ENCODE peak calls at places on chromosomes 13 and 19, in four cellular contexts. One of them, this sample, is unnamed.

GRCh38 chr19:5131866-5132561 is 163.1 kb downstream of the KDM4B start:
- DNase-seq in testis: peak
- DNase-seq in GM12892: peak
- DNase-seq in upper lobe of left lung: no peak
- DNase-seq in this sample: peak

GRCh38 chr19:16067205-16067938 is 8.9 kb upstream of the TPM4 start:
- DNase-seq in testis: peak
- DNase-seq in GM12892: no peak
- DNase-seq in upper lobe of left lung: peak
- DNase-seq in this sample: no peak

GRCh38 chr13:98622926-98623325 is 46.0 kb upstream of the STK24 start:
- DNase-seq in testis: no peak
- DNase-seq in GM12892: no peak
- DNase-seq in upper lobe of left lung: no peak
- DNase-seq in this sample: no peak

GRCh38 chr13:66780814-66781213 is 449.3 kb downstream of the PCDH9 start:
- DNase-seq in testis: no peak
- DNase-seq in GM12892: no peak
- DNase-seq in upper lobe of left lung: no peak
- DNase-seq in this sample: no peak

GRCh38 chr19:55398200-55398947 is 9.2 kb downstream of the UBE2S start:
- DNase-seq in testis: no peak
- DNase-seq in GM12892: no peak
- DNase-seq in upper lobe of left lung: peak
- DNase-seq in this sample: no peak

GRCh38 chr19:58555369-58555885 is 522 bp upstream of the CHMP2A start:
- DNase-seq in testis: peak
- DNase-seq in GM12892: no peak
- DNase-seq in upper lobe of left lung: no peak
- DNase-seq in this sample: no peak

GRCh38 chr13:112053744-112054615 is 13.0 kb upstream of the SOX1 start:
- DNase-seq in testis: no peak
- DNase-seq in GM12892: no peak
- DNase-seq in upper lobe of left lung: no peak
- DNase-seq in this sample: no peak

GRCh38 chr19:3458595-3459284 is 21.6 kb downstream of the SMIM24 start:
- DNase-seq in testis: peak
- DNase-seq in GM12892: no peak
- DNase-seq in upper lobe of left lung: no peak
- DNase-seq in this sample: no peak

GRCh38 chr13:107518780-107519179 is 696.6 kb downstream of the LIG4 start:
- DNase-seq in testis: no peak
- DNase-seq in GM12892: no peak
- DNase-seq in upper lobe of left lung: no peak
- DNase-seq in this sample: no peak

GRCh38 chr19:54790711-54791110 is 12.7 kb upstream of the KIR2DL4 start:
- DNase-seq in testis: no peak
- DNase-seq in GM12892: no peak
- DNase-seq in upper lobe of left lung: no peak
- DNase-seq in this sample: no peak

GRCh38 chr19:38120471-38121030 is 103.5 kb downstream of the DPF1 start:
- DNase-seq in testis: peak
- DNase-seq in GM12892: no peak
- DNase-seq in upper lobe of left lung: no peak
- DNase-seq in this sample: no peak

GRCh38 chr13:98207411-98207810 is 30.3 kb upstream of the RNF113B start:
- DNase-seq in testis: no peak
- DNase-seq in GM12892: no peak
- DNase-seq in upper lobe of left lung: no peak
- DNase-seq in this sample: no peak

GRCh38 chr19:50537769-50538230 is 24.1 kb upstream of the ASPDH start:
- DNase-seq in testis: peak
- DNase-seq in GM12892: peak
- DNase-seq in upper lobe of left lung: peak
- DNase-seq in this sample: peak

GRCh38 chr19:39941615-39942507 is 7.4 kb upstream of the FCGBP start:
- DNase-seq in testis: peak
- DNase-seq in GM12892: no peak
- DNase-seq in upper lobe of left lung: peak
- DNase-seq in this sample: no peak

GRCh38 chr19:2305974-2306806 is 1.8 kb downstream of the LINGO3 start:
- DNase-seq in testis: no peak
- DNase-seq in GM12892: no peak
- DNase-seq in upper lobe of left lung: no peak
- DNase-seq in this sample: no peak

GRCh38 chr13:92224052-92224821 is 825.8 kb downstream of the GPC5 start:
- DNase-seq in testis: no peak
- DNase-seq in GM12892: no peak
- DNase-seq in upper lobe of left lung: no peak
- DNase-seq in this sample: no peak

GRCh38 chr13:41443969-41444368 is 13.4 kb upstream of the RGCC start:
- DNase-seq in testis: no peak
- DNase-seq in GM12892: no peak
- DNase-seq in upper lobe of left lung: no peak
- DNase-seq in this sample: no peak

GRCh38 chr13:20901668-20902437 is 693 bp downstream of the XPO4 start:
- DNase-seq in testis: peak
- DNase-seq in GM12892: peak
- DNase-seq in upper lobe of left lung: peak
- DNase-seq in this sample: peak

GRCh38 chr13:21079206-21079605 is 17.8 kb upstream of the LATS2 start:
- DNase-seq in testis: no peak
- DNase-seq in GM12892: no peak
- DNase-seq in upper lobe of left lung: no peak
- DNase-seq in this sample: no peak

GRCh38 chr19:14023404-14024235 is 4.3 kb upstream of the RLN3 start:
- DNase-seq in testis: peak
- DNase-seq in GM12892: no peak
- DNase-seq in upper lobe of left lung: peak
- DNase-seq in this sample: no peak

GRCh38 chr13:30115257-30115600 is 192.1 kb downstream of the KATNAL1 start:
- DNase-seq in testis: no peak
- DNase-seq in GM12892: no peak
- DNase-seq in upper lobe of left lung: no peak
- DNase-seq in this sample: no peak

GRCh38 chr19:1532003-1532402 is 8.1 kb downstream of the PLK5 start:
- DNase-seq in testis: no peak
- DNase-seq in GM12892: no peak
- DNase-seq in upper lobe of left lung: no peak
- DNase-seq in this sample: no peak

GRCh38 chr13:41581884-41582547 is 124.7 kb downstream of the RGCC start:
- DNase-seq in testis: no peak
- DNase-seq in GM12892: no peak
- DNase-seq in upper lobe of left lung: no peak
- DNase-seq in this sample: no peak

GRCh38 chr13:44004881-44005280 is 125.2 kb downstream of the LACC1 start:
- DNase-seq in testis: no peak
- DNase-seq in GM12892: no peak
- DNase-seq in upper lobe of left lung: no peak
- DNase-seq in this sample: no peak

GRCh38 chr19:9323557-9323918 is 441 bp upstream of the ZNF559 start:
- DNase-seq in testis: peak
- DNase-seq in GM12892: no peak
- DNase-seq in upper lobe of left lung: peak
- DNase-seq in this sample: peak

GRCh38 chr13:55214851-55215345 is 1925.8 kb upstream of the PRR20A start:
- DNase-seq in testis: no peak
- DNase-seq in GM12892: no peak
- DNase-seq in upper lobe of left lung: no peak
- DNase-seq in this sample: no peak

GRCh38 chr13:90526711-90527110 is 820.8 kb upstream of the MIR17HG start:
- DNase-seq in testis: no peak
- DNase-seq in GM12892: no peak
- DNase-seq in upper lobe of left lung: no peak
- DNase-seq in this sample: no peak

GRCh38 chr13:30376426-30377311 is 45.6 kb upstream of the UBE2L5 start:
- DNase-seq in testis: no peak
- DNase-seq in GM12892: peak
- DNase-seq in upper lobe of left lung: peak
- DNase-seq in this sample: peak

GRCh38 chr13:41985788-41986508 is 25.0 kb upstream of the VWA8 start:
- DNase-seq in testis: no peak
- DNase-seq in GM12892: no peak
- DNase-seq in upper lobe of left lung: no peak
- DNase-seq in this sample: no peak

GRCh38 chr19:6241680-6242079 is 38.1 kb downstream of the MLLT1 start:
- DNase-seq in testis: peak
- DNase-seq in GM12892: no peak
- DNase-seq in upper lobe of left lung: no peak
- DNase-seq in this sample: no peak

GRCh38 chr13:95087746-95088305 is 213.4 kb downstream of the ABCC4 start:
- DNase-seq in testis: no peak
- DNase-seq in GM12892: no peak
- DNase-seq in upper lobe of left lung: no peak
- DNase-seq in this sample: no peak

GRCh38 chr13:20882206-20882605 is 20.3 kb downstream of the XPO4 start:
- DNase-seq in testis: no peak
- DNase-seq in GM12892: no peak
- DNase-seq in upper lobe of left lung: no peak
- DNase-seq in this sample: no peak

GRCh38 chr13:31521466-31521865 is 217.9 kb upstream of the RXFP2 start:
- DNase-seq in testis: no peak
- DNase-seq in GM12892: no peak
- DNase-seq in upper lobe of left lung: no peak
- DNase-seq in this sample: no peak

GRCh38 chr19:15280915-15281683 is 48.9 kb upstream of the EPHX3 start:
- DNase-seq in testis: peak
- DNase-seq in GM12892: no peak
- DNase-seq in upper lobe of left lung: peak
- DNase-seq in this sample: no peak

GRCh38 chr13:76663941-76664340 is 222.3 kb downstream of the KCTD12 start:
- DNase-seq in testis: no peak
- DNase-seq in GM12892: no peak
- DNase-seq in upper lobe of left lung: no peak
- DNase-seq in this sample: no peak

GRCh38 chr13:37453246-37453645 is 145.3 kb downstream of the POSTN start:
- DNase-seq in testis: no peak
- DNase-seq in GM12892: no peak
- DNase-seq in upper lobe of left lung: no peak
- DNase-seq in this sample: no peak

GRCh38 chr13:45119990-45120864 is at the start of gene GTF2F2:
- DNase-seq in testis: peak
- DNase-seq in GM12892: peak
- DNase-seq in upper lobe of left lung: peak
- DNase-seq in this sample: peak
- TF ChIP-seq POLR2A in testis: no peak
- TF ChIP-seq POLR2A in GM12892: peak
- TF ChIP-seq POLR2A in upper lobe of left lung: peak
- TF ChIP-seq POLR2A in this sample: peak

DNA sequence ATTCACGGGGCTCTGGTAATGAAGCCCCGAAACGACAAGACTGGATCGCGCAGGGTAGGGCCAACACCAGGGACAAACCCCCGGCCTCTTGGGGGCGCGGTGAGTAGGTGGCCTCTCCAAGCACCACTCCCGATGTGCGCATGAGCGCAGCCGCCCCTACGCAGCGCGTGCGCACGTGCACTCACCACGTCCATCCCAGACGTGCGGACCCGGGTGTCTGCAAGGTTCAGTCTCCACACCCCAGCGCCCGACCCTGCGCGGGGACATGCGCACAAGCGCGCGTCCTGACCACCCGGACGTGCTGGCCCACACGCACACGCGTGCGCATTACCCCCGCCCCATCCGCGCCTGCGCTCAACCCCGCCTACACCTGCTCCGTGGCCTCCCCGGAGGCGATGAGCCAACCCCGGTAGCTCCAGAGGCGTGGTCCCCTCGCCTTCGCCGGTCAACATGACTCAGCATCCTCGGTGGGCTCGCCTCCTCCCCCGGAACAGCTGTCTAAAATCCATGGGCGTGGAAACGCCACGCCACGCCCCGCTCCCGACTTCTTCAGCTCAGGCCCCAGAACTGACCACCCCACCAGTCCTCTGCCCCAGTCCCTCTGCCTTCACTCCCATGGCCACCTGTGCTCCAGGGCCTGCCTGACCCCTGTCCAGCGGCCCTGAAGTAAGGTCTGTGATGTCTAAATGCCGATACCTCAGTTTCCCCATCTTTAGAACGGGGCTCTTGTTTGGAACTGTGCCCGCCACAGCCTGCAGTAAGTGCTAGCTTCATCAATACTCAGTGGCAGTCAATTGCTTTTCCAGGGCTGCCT is 5.6 kb upstream of the GPI start:
- DNase-seq in testis: peak
- DNase-seq in GM12892: peak
- DNase-seq in upper lobe of left lung: peak
- DNase-seq in this sample: peak
- TF ChIP-seq POLR2A in testis: no peak
- TF ChIP-seq POLR2A in GM12892: peak
- TF ChIP-seq POLR2A in upper lobe of left lung: peak
- TF ChIP-seq POLR2A in this sample: no peak

GRCh38 chr13:71625694-71626093 is 241.3 kb downstream of the DACH1 start:
- DNase-seq in testis: no peak
- DNase-seq in GM12892: no peak
- DNase-seq in upper lobe of left lung: no peak
- DNase-seq in this sample: no peak
- TF ChIP-seq POLR2A in testis: no peak
- TF ChIP-seq POLR2A in GM12892: no peak
- TF ChIP-seq POLR2A in upper lobe of left lung: no peak
- TF ChIP-seq POLR2A in this sample: no peak

GRCh38 chr13:110636701-110637201 is 21.4 kb downstream of the NAXD start:
- DNase-seq in testis: no peak
- DNase-seq in GM12892: no peak
- DNase-seq in upper lobe of left lung: no peak
- DNase-seq in this sample: no peak
- TF ChIP-seq POLR2A in testis: no peak
- TF ChIP-seq POLR2A in GM12892: peak
- TF ChIP-seq POLR2A in upper lobe of left lung: no peak
- TF ChIP-seq POLR2A in this sample: peak

GRCh38 chr19:41863209-41863931 is 3.3 kb downstream of the RPS19 start:
- DNase-seq in testis: no peak
- DNase-seq in GM12892: no peak
- DNase-seq in upper lobe of left lung: no peak
- DNase-seq in this sample: no peak

GRCh38 chr19:41862445-41862986 is 2.5 kb downstream of the RPS19 start:
- DNase-seq in testis: no peak
- DNase-seq in GM12892: no peak
- DNase-seq in upper lobe of left lung: no peak
- DNase-seq in this sample: no peak

GRCh38 chr19:41866284-41866683 is 6.2 kb downstream of the RPS19 start:
- DNase-seq in testis: no peak
- DNase-seq in GM12892: no peak
- DNase-seq in upper lobe of left lung: no peak
- DNase-seq in this sample: no peak

GRCh38 chr19:41861846-41862245 is 1.8 kb downstream of the RPS19 start:
- DNase-seq in testis: no peak
- DNase-seq in GM12892: no peak
- DNase-seq in upper lobe of left lung: no peak
- DNase-seq in this sample: no peak

GRCh38 chr19:41864374-41864773 is 4.3 kb downstream of the RPS19 start:
- DNase-seq in testis: no peak
- DNase-seq in GM12892: no peak
- DNase-seq in upper lobe of left lung: no peak
- DNase-seq in this sample: no peak
- TF ChIP-seq POLR2A in testis: no peak
- TF ChIP-seq POLR2A in GM12892: peak
- TF ChIP-seq POLR2A in upper lobe of left lung: no peak
- TF ChIP-seq POLR2A in this sample: peak

GRCh38 chr13:74979703-74980102 is 502.3 kb downstream of the TBC1D4 start:
- DNase-seq in testis: no peak
- DNase-seq in GM12892: no peak
- DNase-seq in upper lobe of left lung: no peak
- DNase-seq in this sample: no peak
- TF ChIP-seq POLR2A in testis: no peak
- TF ChIP-seq POLR2A in GM12892: no peak
- TF ChIP-seq POLR2A in upper lobe of left lung: no peak
- TF ChIP-seq POLR2A in this sample: no peak